ENCODE peak calls at places on chromosomes 3 and 15, in six cellular contexts. C is CD4-positive, alpha-beta memory T cell; T is cardiac muscle cell; K is tibial nerve; G is foreskin keratinocyte; H is mammary epithelial cell. P is an unnamed sample.

GRCh38 chr3:30657914-30658313 is 51.5 kb downstream of the TGFBR2 start:
- DNase-seq in G (no peak), C (peak; percentile 52), T (peak; percentile 40), K (no peak), H (no peak), P (peak; percentile 19)

GRCh38 chr3:74624301-74624700 is 9.8 kb upstream of the CNTN3 start:
- DNase-seq in C (no peak), H (peak; percentile 88), K (no peak), G (no peak), T (peak; percentile 62), P (peak; percentile 67)

GRCh38 chr15:45588199-45588910 is 1.2 kb downstream of the BLOC1S6 start:
- DNase-seq in G (peak; percentile 40), T (peak; percentile 12), K (no peak), H (peak; percentile 64), C (no peak), P (peak; percentile 31)

GRCh38 chr3:44061961-44062360 is 179.7 kb upstream of the TOPAZ1 start:
- DNase-seq in C (no peak), K (no peak), H (no peak), G (no peak), T (no peak), P (no peak)

GRCh38 chr3:66037330-66037985 is 1.3 kb downstream of the MAGI1 start:
- DNase-seq in C (no peak), T (peak; percentile 60), K (no peak), G (no peak), H (peak; percentile 45), P (peak; percentile 36)

GRCh38 chr3:129016725-129017530 is 15.8 kb downstream of the EFCC1 start:
- DNase-seq in T (peak; percentile 70), C (peak; percentile 72), K (no peak), H (no peak), G (no peak), P (peak; percentile 35)

GRCh38 chr15:36951747-36952247 is 148.6 kb downstream of the MEIS2 start:
- DNase-seq in H (peak; percentile 11), C (no peak), T (peak; percentile 83), G (peak; percentile 44), K (no peak), P (peak; percentile 76)

GRCh38 chr3:24235121-24235520 is 259.5 kb downstream of the THRB start:
- DNase-seq in C (no peak), T (no peak), K (no peak), H (peak; percentile 86), G (peak; percentile 68), P (no peak)

GRCh38 chr3:164641071-164641470 is 437.2 kb downstream of the SI start:
- DNase-seq in G (no peak), H (no peak), C (no peak), T (no peak), K (no peak), P (no peak)

GRCh38 chr3:129003578-129004112 is 2.5 kb downstream of the EFCC1 start:
- DNase-seq in H (peak; percentile 48), G (no peak), T (no peak), K (no peak), C (peak; percentile 59), P (no peak)

GRCh38 chr3:33064929-33065328 is 32.0 kb downstream of the GLB1 start:
- DNase-seq in T (no peak), G (no peak), K (no peak), C (no peak), H (no peak), P (no peak)

GRCh38 chr3:184659797-184660301 is 52.0 kb downstream of the MAGEF1 start:
- DNase-seq in G (no peak), H (no peak), T (peak; percentile 29), C (no peak), K (no peak), P (no peak)

GRCh38 chr3:94862703-94863102 is 799.8 kb downstream of the NSUN3 start:
- DNase-seq in K (no peak), G (no peak), T (peak; percentile 18), C (no peak), H (no peak), P (no peak)

GRCh38 chr3:58659051-58659675 is 7.4 kb downstream of the FAM3D start:
- DNase-seq in T (peak; percentile 72), H (peak; percentile 20), C (no peak), K (no peak), G (no peak), P (peak; percentile 24)

GRCh38 chr3:11757441-11757875 is 89.2 kb downstream of the TAMM41 start:
- DNase-seq in H (peak; percentile 17), C (no peak), K (no peak), G (no peak), T (peak; percentile 80), P (peak; percentile 14)

GRCh38 chr3:45473841-45474240 is 85.5 kb downstream of the LARS2 start:
- DNase-seq in C (no peak), H (no peak), K (peak; percentile 48), G (no peak), T (peak; percentile 81), P (peak; percentile 18)

GRCh38 chr3:14524311-14524711 is 15.8 kb downstream of the GRIP2 start:
- DNase-seq in H (no peak), T (no peak), C (no peak), G (no peak), K (no peak), P (no peak)

GRCh38 chr3:150488867-150489266 is 57.4 kb downstream of the SERP1 start:
- DNase-seq in H (no peak), G (no peak), T (no peak), K (no peak), C (no peak), P (no peak)

GRCh38 chr3:87674397-87675161 is 384.2 kb downstream of the CGGBP1 start:
- DNase-seq in K (no peak), C (no peak), G (no peak), H (no peak), T (no peak), P (no peak)

GRCh38 chr15:67405208-67406191 is 115.4 kb upstream of the C15orf61 start:
- DNase-seq in H (peak; percentile 44), T (peak; percentile 82), C (no peak), K (no peak), G (no peak), P (peak; percentile 83)

DNA sequence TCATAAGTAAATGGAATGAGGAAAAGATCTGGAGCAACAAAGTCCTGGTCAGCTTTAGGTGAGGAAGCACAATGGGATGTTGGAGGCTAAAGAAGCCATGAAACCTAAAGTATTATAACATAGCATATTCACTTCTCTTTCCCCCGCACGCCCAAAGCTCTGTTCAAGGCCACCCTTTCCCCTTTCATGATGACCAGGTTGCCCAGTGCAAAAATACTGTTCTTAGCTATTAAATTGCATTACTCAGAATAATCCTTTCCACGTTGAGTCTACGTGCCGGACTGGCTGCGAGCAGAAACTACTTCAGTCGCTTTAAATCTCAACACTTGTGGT is 589 bp upstream of the MAPKBP1 start:
- DNase-seq in K (no peak), G (no peak), H (no peak), C (no peak), T (no peak), P (no peak)
- H3K4me1 ChIP-seq in K (peaks cover 35% of the 10 kb centered on the region), G (peaks cover 21% of the 10 kb centered on the region), H (peaks cover 36% of the 10 kb centered on the region), C (peaks cover 56% of the 10 kb centered on the region), T (peaks cover 35% of the 10 kb centered on the region), P (peaks cover 21% of the 10 kb centered on the region)

GRCh38 chr15:85024003-85024402 is 42.3 kb downstream of the PDE8A start:
- DNase-seq in C (no peak), H (no peak), G (no peak), T (no peak), K (no peak), P (no peak)

GRCh38 chr15:85026304-85027032 is 44.8 kb downstream of the PDE8A start:
- DNase-seq in H (no peak), G (no peak), C (no peak), K (no peak), T (no peak), P (no peak)

GRCh38 chr15:85027033-85027380 is 45.4 kb downstream of the PDE8A start:
- DNase-seq in H (no peak), K (no peak), G (no peak), C (no peak), T (no peak), P (peak; percentile 25)

GRCh38 chr15:85024509-85025336 is 43.1 kb downstream of the PDE8A start:
- DNase-seq in C (no peak), H (peak; percentile 91), T (peak; percentile 64), K (no peak), G (peak; percentile 71), P (peak; percentile 42)

DNA sequence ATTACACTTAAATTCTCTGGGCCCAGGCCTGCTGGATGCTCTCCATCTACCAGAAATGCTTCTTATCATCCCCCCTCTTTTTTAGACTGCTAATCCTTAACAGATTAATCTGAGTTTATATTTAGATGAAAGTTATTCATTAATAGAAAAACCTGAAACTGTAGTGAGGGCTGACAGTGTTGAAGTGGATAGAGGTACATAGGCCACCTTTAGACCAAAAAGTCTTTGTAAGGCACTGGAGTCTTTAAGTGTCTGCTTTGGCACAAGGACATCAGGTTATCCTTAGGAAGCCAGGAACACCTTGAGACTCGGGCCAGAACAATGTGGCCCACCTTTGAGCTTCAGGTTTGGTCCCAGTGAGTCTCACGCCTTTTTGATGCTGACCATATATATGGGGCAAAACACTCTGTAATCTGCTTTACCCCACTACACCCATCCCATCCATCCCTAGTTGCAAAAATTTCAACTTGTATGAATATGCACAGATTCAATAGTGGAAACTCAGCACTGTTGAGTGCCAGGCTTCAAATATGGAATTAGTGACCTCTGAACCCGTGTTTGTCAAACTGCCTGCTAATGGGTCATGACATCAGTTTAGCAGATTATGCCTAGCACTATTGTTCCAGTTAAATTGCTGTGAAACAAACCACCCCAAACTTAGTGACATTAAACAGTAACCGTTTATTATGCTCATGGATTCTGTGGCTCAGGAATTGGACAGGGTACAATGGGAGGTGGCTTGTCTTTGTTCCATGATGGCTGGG is 44.0 kb downstream of the PDE8A start:
- DNase-seq in H (no peak), T (no peak), G (no peak), C (no peak), K (no peak), P (no peak)
- H3K4me1 ChIP-seq in H (peaks cover 26% of the 10 kb centered on the region), T (no peaks in the 10 kb centered on the region), G (peaks cover 23% of the 10 kb centered on the region), C (peaks cover 54% of the 10 kb centered on the region), K (peaks cover 51% of the 10 kb centered on the region), P (no peaks in the 10 kb centered on the region)

DNA sequence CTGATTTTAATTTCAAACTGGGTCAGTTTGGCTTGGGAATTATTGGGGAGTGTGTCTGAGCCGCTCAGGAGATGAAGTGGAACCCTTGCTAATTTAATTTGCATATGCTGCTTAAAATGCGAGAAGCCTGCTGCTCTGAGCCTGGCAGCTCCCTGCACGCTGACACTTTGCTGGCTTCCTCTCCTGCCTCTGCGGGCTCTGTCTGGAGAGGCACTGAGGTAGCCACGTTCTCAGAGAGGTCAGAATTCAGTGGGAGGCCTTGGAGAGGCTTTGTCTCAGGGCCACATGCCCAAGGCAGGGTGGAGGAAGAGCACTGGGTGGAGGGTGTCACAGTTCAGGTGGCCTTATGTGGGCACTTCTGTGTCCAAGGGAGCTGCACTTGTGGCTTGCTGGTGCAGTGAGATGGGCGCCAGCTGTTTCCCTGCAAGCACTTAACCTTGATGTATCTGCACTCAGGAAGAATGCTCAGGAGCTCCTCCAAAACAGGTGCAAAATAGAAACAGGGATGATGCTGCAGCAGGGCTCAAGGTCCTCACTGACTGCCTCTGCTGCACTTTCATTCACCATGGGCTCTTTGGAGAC is 151.5 kb downstream of the CADPS start:
- DNase-seq in H (no peak), C (no peak), K (no peak), G (no peak), T (no peak), P (no peak)
- H3K4me1 ChIP-seq in H (peaks cover 39% of the 10 kb centered on the region), C (no peaks in the 10 kb centered on the region), K (no peaks in the 10 kb centered on the region), G (peaks cover 22% of the 10 kb centered on the region), T (peaks cover 7% of the 10 kb centered on the region), P (no peaks in the 10 kb centered on the region)

DNA sequence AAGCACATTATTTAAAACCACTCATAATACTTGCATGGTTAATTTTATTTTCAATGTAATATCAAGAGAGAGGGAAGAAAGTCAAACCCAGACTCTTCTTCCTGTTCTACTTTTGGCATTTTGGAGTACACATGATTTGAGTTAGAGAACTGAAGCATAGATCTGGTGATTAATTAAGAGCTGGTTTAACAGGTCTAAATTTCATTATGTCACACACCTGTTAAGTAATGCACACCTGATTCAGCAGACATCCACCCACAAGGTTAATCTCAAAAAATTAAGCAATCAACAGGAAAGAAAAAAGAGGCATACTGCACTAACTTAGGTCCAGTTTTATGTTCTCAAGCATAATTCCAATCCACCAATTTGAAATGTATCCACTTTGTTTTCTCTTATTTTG is 101.1 kb upstream of the ICE2 start:
- DNase-seq in H (peak; percentile 33), C (no peak), T (no peak), K (no peak), G (no peak), P (no peak)
- H3K4me1 ChIP-seq in H (peaks cover 9% of the 10 kb centered on the region), C (peaks cover 99% of the 10 kb centered on the region), T (no peaks in the 10 kb centered on the region), K (peaks cover 15% of the 10 kb centered on the region), G (no peaks in the 10 kb centered on the region), P (peaks cover 2% of the 10 kb centered on the region)